ENCODE peak calls at places on chromosomes 11 and 22, in six cellular contexts. L, T, G, Z, Q and Y are unnamed samples.

GRCh38 chr11:111310088-111310487 is 11.7 kb downstream of the POU2AF3 start:
- DNase-seq in L (no peak), T (no peak), G (no peak), Z (no peak), Q (no peak), Y (no peak)

GRCh38 chr22:47178339-47178738 is 415.9 kb downstream of the TBC1D22A start:
- DNase-seq in L (peak), T (no peak), G (no peak), Z (no peak), Q (no peak), Y (no peak)

GRCh38 chr11:130181295-130182272 is 22.0 kb downstream of the ST14 start:
- DNase-seq in L (no peak), T (no peak), G (no peak), Z (peak), Q (peak), Y (no peak)

GRCh38 chr22:49789289-49790141 is 38.2 kb downstream of the BRD1 start:
- DNase-seq in L (peak), T (peak), G (peak), Z (no peak), Q (no peak), Y (no peak)

GRCh38 chr11:126636911-126637799 is 281.7 kb downstream of the ST3GAL4 start:
- DNase-seq in L (no peak), T (no peak), G (no peak), Z (no peak), Q (no peak), Y (no peak)

GRCh38 chr11:102293873-102294601 is 23.2 kb upstream of the BIRC3 start:
- DNase-seq in L (no peak), T (no peak), G (no peak), Z (no peak), Q (no peak), Y (no peak)

GRCh38 chr11:10858505-10859360 is 880 bp upstream of the ZBED5 start:
- DNase-seq in L (peak), T (peak), G (peak), Z (peak), Q (peak), Y (peak)

GRCh38 chr11:77126861-77127673 is 979 bp upstream of the MYO7A start:
- DNase-seq in L (peak), T (no peak), G (peak), Z (peak), Q (peak), Y (peak)

GRCh38 chr11:78796956-78797355 is 222.3 kb upstream of the NARS2 start:
- DNase-seq in L (no peak), T (no peak), G (no peak), Z (no peak), Q (no peak), Y (no peak)

GRCh38 chr11:94787798-94788197 is 19.6 kb downstream of the AMOTL1 start:
- DNase-seq in L (no peak), T (no peak), G (no peak), Z (no peak), Q (peak), Y (no peak)

GRCh38 chr11:131672191-131672590 is 301.8 kb downstream of the NTM start:
- DNase-seq in L (no peak), T (no peak), G (no peak), Z (no peak), Q (no peak), Y (no peak)

GRCh38 chr22:46001426-46002106 is 24.6 kb upstream of the WNT7B start:
- DNase-seq in L (no peak), T (peak), G (peak), Z (peak), Q (peak), Y (no peak)

GRCh38 chr11:46892838-46893237 is 25.5 kb downstream of the LRP4 start:
- DNase-seq in L (no peak), T (no peak), G (no peak), Z (no peak), Q (no peak), Y (no peak)

GRCh38 chr11:17543041-17543440 is 1.2 kb downstream of the USH1C start:
- DNase-seq in L (no peak), T (no peak), G (peak), Z (no peak), Q (no peak), Y (no peak)

GRCh38 chr11:85132839-85133238 is 494.3 kb downstream of the DLG2 start:
- DNase-seq in L (no peak), T (no peak), G (no peak), Z (peak), Q (no peak), Y (peak)

GRCh38 chr11:125454047-125454446 is 42.0 kb downstream of the FEZ1 start:
- DNase-seq in L (no peak), T (no peak), G (no peak), Z (no peak), Q (no peak), Y (no peak)

GRCh38 chr22:19929586-19930302 is 11.8 kb upstream of the COMT start:
- DNase-seq in L (no peak), T (no peak), G (no peak), Z (no peak), Q (peak), Y (no peak)

GRCh38 chr11:12585861-12586260 is 88.4 kb upstream of the TEAD1 start:
- DNase-seq in L (no peak), T (no peak), G (no peak), Z (no peak), Q (no peak), Y (no peak)

GRCh38 chr11:1151366-1152315 is 6.1 kb upstream of the MUC5AC start:
- DNase-seq in L (no peak), T (peak), G (no peak), Z (no peak), Q (peak), Y (peak)

GRCh38 chr11:86396403-86396802 is 21.7 kb downstream of the CCDC81 start:
- DNase-seq in L (no peak), T (no peak), G (no peak), Z (no peak), Q (no peak), Y (no peak)

GRCh38 chr22:49769691-49770315 is 57.9 kb downstream of the BRD1 start:
- DNase-seq in L (no peak), T (peak), G (peak), Z (no peak), Q (peak), Y (no peak)

GRCh38 chr11:61139391-61139790 is 21.8 kb downstream of the VPS37C start:
- DNase-seq in L (no peak), T (peak), G (no peak), Z (no peak), Q (peak), Y (peak)

GRCh38 chr22:46803031-46803880 is 40.8 kb downstream of the TBC1D22A start:
- DNase-seq in L (no peak), T (peak), G (peak), Z (peak), Q (peak), Y (peak)

GRCh38 chr11:10861799-10862198 is 3.9 kb upstream of the ZBED5 start:
- DNase-seq in L (no peak), T (no peak), G (no peak), Z (no peak), Q (no peak), Y (no peak)

GRCh38 chr11:74942073-74942750 is 6.7 kb downstream of the XRRA1 start:
- DNase-seq in L (no peak), T (no peak), G (no peak), Z (no peak), Q (no peak), Y (no peak)

GRCh38 chr22:32343929-32344328 is 13.7 kb upstream of the RFPL3 start:
- DNase-seq in L (no peak), T (no peak), G (no peak), Z (no peak), Q (no peak), Y (no peak)

GRCh38 chr22:49887716-49888115 is 30.5 kb downstream of the ALG12 start:
- DNase-seq in L (no peak), T (no peak), G (no peak), Z (no peak), Q (no peak), Y (no peak)

GRCh38 chr22:36817429-36817783 is 571 bp upstream of the PVALB start:
- DNase-seq in L (no peak), T (no peak), G (no peak), Z (no peak), Q (no peak), Y (no peak)

GRCh38 chr11:125132586-125132985 is 21.2 kb upstream of the TMEM218 start:
- DNase-seq in L (no peak), T (no peak), G (no peak), Z (no peak), Q (no peak), Y (no peak)

GRCh38 chr11:62694455-62695167 is 5.3 kb upstream of the LRRN4CL start:
- DNase-seq in L (peak), T (no peak), G (peak), Z (peak), Q (peak), Y (peak)

GRCh38 chr11:47848636-47849155 is 546 bp upstream of the NUP160 start:
- DNase-seq in L (no peak), T (no peak), G (no peak), Z (no peak), Q (no peak), Y (no peak)

GRCh38 chr11:22728600-22729394 is 62.4 kb downstream of the GAS2 start:
- DNase-seq in L (no peak), T (no peak), G (no peak), Z (no peak), Q (no peak), Y (no peak)

GRCh38 chr11:60913793-60914619 is at the start of gene TMEM109:
- DNase-seq in L (peak), T (peak), G (peak), Z (peak), Q (peak), Y (peak)

GRCh38 chr22:20064545-20065262 is 15.3 kb upstream of the DGCR8 start:
- DNase-seq in L (no peak), T (no peak), G (no peak), Z (no peak), Q (peak), Y (no peak)

DNA sequence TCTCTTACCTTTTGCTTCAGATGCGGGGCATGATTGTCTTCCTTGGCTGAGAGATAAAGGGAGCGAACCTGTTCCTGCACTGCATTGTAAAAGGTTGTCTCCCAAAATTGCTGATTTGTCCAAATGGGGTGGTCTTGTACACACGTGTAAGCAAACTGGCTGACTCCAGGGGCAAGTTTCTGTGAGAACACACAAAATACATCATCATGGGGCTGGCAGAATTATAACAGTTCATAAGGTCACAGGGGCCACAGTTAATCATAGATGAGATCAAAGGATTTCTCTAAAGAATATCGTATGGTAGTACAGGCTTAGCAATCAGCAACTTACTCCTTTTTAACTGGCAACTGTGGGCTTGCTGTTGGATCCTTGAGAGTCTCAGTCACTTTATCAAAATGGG is 194.3 kb downstream of the SWAP70 start:
- DNase-seq in L (no peak), T (no peak), G (no peak), Z (no peak), Q (no peak), Y (no peak)
- TF ChIP-seq CTCF in L (no peak), T (no peak), G (no peak), Z (no peak), Q (no peak), Y (no peak)

DNA sequence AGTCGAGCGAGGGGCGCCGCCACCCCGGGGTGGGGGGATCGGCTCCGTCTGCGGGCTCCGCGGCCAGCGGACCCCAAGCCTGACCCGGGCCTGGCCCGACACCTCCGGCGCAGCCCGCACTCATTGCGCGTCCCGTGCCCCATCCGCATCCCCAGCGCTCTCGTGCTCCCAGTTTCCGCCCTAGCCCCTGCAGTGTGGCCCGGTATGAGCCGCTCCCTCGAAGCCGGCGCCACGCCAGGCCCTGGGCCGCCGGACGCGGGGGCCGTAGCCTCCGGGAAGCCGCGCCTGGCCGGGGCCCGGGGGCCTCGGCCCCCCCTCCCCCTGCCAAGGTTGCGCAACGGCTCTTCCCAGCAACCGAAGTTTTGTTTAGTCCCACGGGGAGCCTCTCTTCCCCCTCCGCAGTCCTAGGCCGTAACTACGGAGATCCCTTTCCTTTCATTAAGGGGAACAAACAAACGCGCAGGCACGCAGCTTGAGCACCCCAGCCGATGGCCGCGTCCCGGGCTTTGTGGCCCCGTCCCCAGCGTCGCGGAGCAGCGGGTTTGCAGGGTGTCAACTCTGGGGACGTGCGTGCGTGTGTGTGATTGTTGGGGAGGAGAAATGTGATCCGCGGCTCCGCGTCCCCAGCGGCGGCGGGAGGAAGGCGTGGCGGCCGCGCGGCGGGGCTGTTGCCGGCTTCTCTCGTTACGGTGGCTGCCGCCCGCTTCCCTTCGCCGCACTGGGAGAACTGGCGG is 883 bp downstream of the HIPK3 start:
- DNase-seq in L (peak), T (peak), G (peak), Z (peak), Q (peak), Y (peak)
- TF ChIP-seq CTCF in L (peak), T (peak), G (peak), Z (peak), Q (peak), Y (no peak)

GRCh38 chr11:116179346-116179850 is 593.4 kb downstream of the BUD13 start:
- DNase-seq in L (no peak), T (no peak), G (no peak), Z (peak), Q (no peak), Y (no peak)
- TF ChIP-seq CTCF in L (no peak), T (no peak), G (no peak), Z (peak), Q (no peak), Y (no peak)

GRCh38 chr11:18611196-18611595 is 11.6 kb downstream of the MISFA start:
- DNase-seq in L (no peak), T (no peak), G (no peak), Z (no peak), Q (no peak), Y (no peak)
- TF ChIP-seq CTCF in L (no peak), T (no peak), G (no peak), Z (no peak), Q (no peak), Y (no peak)